ENCODE peak calls at places on chromosomes 4 and X, in five cellular contexts. Z, D, N, E and R are unnamed samples.

GRCh38 chr4:87853108-87853507 is 20.3 kb downstream of the MEPE start:
- DNase-seq in Z (peak), D (no peak), N (peak), E (no peak), R (peak)

GRCh38 chrX:41452565-41452964 is 5.4 kb downstream of the NYX start:
- DNase-seq in Z (no peak), D (no peak), N (no peak), E (no peak), R (peak)

GRCh38 chr4:26576171-26576829 is 7.6 kb upstream of the TBC1D19 start:
- DNase-seq in Z (no peak), D (no peak), N (no peak), E (no peak), R (peak)

GRCh38 chr4:44738615-44739014 is 12.3 kb upstream of the GNPDA2 start:
- DNase-seq in Z (no peak), D (no peak), N (no peak), E (no peak), R (peak)

GRCh38 chrX:39982927-39983326 is 114.8 kb downstream of the BCOR start:
- DNase-seq in Z (no peak), D (no peak), N (no peak), E (no peak), R (no peak)

GRCh38 chrX:38006283-38006682 is at the start of gene SYTL5:
- DNase-seq in Z (no peak), D (no peak), N (no peak), E (no peak), R (no peak)

GRCh38 chrX:95885074-95885473 is 799.6 kb upstream of the DIAPH2 start:
- DNase-seq in Z (peak), D (no peak), N (no peak), E (no peak), R (peak)

GRCh38 chr4:121061215-121061614 is 11.1 kb downstream of the NDNF start:
- DNase-seq in Z (no peak), D (no peak), N (no peak), E (no peak), R (no peak)

GRCh38 chrX:130994671-130995070 is 63.5 kb upstream of the ARHGAP36 start:
- DNase-seq in Z (peak), D (no peak), N (no peak), E (no peak), R (peak)

GRCh38 chrX:72536542-72536941 is 36.1 kb downstream of the HDAC8 start:
- DNase-seq in Z (no peak), D (no peak), N (no peak), E (no peak), R (peak)

GRCh38 chr4:89438102-89438831 is 130.7 kb upstream of the GPRIN3 start:
- DNase-seq in Z (peak), D (peak), N (peak), E (no peak), R (peak)

GRCh38 chr4:146343199-146343598 is 128.9 kb downstream of the REELD1 start:
- DNase-seq in Z (peak), D (peak), N (no peak), E (no peak), R (no peak)

GRCh38 chrX:43870758-43871419 is 11.4 kb downstream of the MAOB start:
- DNase-seq in Z (no peak), D (no peak), N (no peak), E (no peak), R (no peak)

GRCh38 chr4:101304916-101305315 is 42.4 kb downstream of the PPP3CA start:
- DNase-seq in Z (no peak), D (no peak), N (no peak), E (no peak), R (peak)

GRCh38 chr4:93809773-93810172 is 18.8 kb upstream of the ATOH1 start:
- DNase-seq in Z (no peak), D (no peak), N (no peak), E (peak), R (no peak)

GRCh38 chr4:53591372-53591892 is at the start of gene LNX1:
- DNase-seq in Z (no peak), D (no peak), N (peak), E (peak), R (no peak)

GRCh38 chr4:181569553-181569952 is 673.6 kb upstream of the TENM3 start:
- DNase-seq in Z (no peak), D (no peak), N (peak), E (no peak), R (peak)

GRCh38 chrX:52576946-52577345 is 60.1 kb upstream of the XAGE1B start:
- DNase-seq in Z (no peak), D (no peak), N (no peak), E (no peak), R (no peak)

GRCh38 chr4:3241905-3242304 is 7.1 kb upstream of the MSANTD1 start:
- DNase-seq in Z (no peak), D (no peak), N (no peak), E (no peak), R (peak)

GRCh38 chr4:110945600-110945999 is 322.7 kb upstream of the PITX2 start:
- DNase-seq in Z (no peak), D (peak), N (no peak), E (no peak), R (no peak)

GRCh38 chrX:67614414-67614813 is 70.6 kb downstream of the AR start:
- DNase-seq in Z (no peak), D (no peak), N (no peak), E (no peak), R (peak)

GRCh38 chrX:115898382-115899001 is 272.1 kb upstream of the AGTR2 start:
- DNase-seq in Z (no peak), D (no peak), N (peak), E (no peak), R (peak)

GRCh38 chrX:20205927-20206708 is 60.6 kb downstream of the RPS6KA3 start:
- DNase-seq in Z (no peak), D (peak), N (no peak), E (no peak), R (no peak)

GRCh38 chrX:109926743-109927662 is 75.9 kb upstream of the TMEM164 start:
- DNase-seq in Z (no peak), D (no peak), N (no peak), E (no peak), R (no peak)

GRCh38 chr4:153248641-153249198 is 44.5 kb downstream of the TRIM2 start:
- DNase-seq in Z (no peak), D (no peak), N (no peak), E (peak), R (no peak)

GRCh38 chr4:81255524-81255923 is 40.5 kb upstream of the PRKG2 start:
- DNase-seq in Z (no peak), D (no peak), N (no peak), E (no peak), R (peak)

GRCh38 chrX:115018944-115019343 is 1.5 kb upstream of the IL13RA2 start:
- DNase-seq in Z (no peak), D (no peak), N (no peak), E (no peak), R (peak)

GRCh38 chr4:70158576-70158975 is 4.5 kb downstream of the PRR27 start:
- DNase-seq in Z (no peak), D (no peak), N (no peak), E (peak), R (no peak)

GRCh38 chrX:20063716-20064351 is 52.9 kb downstream of the MAP7D2 start:
- DNase-seq in Z (no peak), D (no peak), N (no peak), E (no peak), R (no peak)

GRCh38 chrX:151703487-151703886 is 8.2 kb downstream of the PRRG3 start:
- DNase-seq in Z (no peak), D (no peak), N (no peak), E (no peak), R (peak)

GRCh38 chr4:158319880-158320279 is 109.6 kb downstream of the TMEM144 start:
- DNase-seq in Z (no peak), D (no peak), N (no peak), E (no peak), R (no peak)

GRCh38 chrX:109626637-109627036 is 1.7 kb upstream of the KCNE5 start:
- DNase-seq in Z (no peak), D (no peak), N (no peak), E (no peak), R (no peak)

GRCh38 chr4:73853246-73853704 is at the start of gene PF4V1:
- DNase-seq in Z (peak), D (peak), N (no peak), E (peak), R (no peak)

GRCh38 chrX:40260123-40260751 is 162.5 kb upstream of the BCOR start:
- DNase-seq in Z (no peak), D (no peak), N (no peak), E (no peak), R (no peak)

GRCh38 chr4:108054025-108054424 is 64.3 kb downstream of the HADH start:
- DNase-seq in Z (no peak), D (no peak), N (no peak), E (no peak), R (no peak)

GRCh38 chrX:80430826-80431501 is 10.7 kb downstream of the TENT5D start:
- DNase-seq in Z (no peak), D (no peak), N (no peak), E (no peak), R (peak)
- TF ChIP-seq CTCF in Z (no peak), D (peak), N (peak), E (no peak), R (peak)

DNA sequence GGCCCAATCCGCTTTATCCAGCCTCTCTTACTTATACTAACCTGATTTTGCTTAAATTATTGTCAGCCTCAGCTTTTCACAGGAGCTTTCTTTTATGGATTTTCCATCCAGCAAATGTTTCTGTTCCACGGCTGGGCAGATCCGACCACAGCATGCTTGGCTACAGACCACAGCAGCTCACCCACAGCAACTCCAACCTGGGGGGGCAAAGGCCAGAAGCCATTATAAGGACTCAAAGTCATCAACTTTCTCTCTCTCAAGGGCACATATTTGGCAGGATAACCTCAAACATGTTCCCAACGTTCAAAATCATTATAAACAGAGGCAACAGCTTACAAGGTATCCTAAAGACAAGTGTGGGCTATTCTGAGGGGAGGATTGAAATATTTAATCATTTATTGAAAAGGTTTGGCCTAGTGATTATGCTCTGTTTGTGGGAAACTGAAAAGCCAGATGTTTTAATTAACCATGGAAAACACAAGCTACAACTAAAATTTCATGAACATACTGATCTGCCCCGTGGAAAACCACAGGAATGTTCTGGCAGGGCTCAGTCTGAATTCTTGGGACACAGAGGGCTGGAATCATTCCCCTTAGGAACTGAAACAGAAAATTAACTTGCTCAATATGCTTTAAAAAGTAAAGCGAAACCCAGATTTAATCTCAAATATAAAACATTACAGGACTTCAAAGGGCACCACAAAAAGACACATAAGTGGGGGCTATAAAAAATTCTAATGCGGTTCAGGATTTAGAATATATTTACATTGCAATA is 71.2 kb downstream of the APBB2 start:
- DNase-seq in Z (peak), D (no peak), N (no peak), E (no peak), R (peak)
- H3K4me3 ChIP-seq in Z (no peak), D (no peak), N (no peak), E (no peak), R (peak)

GRCh38 chr4:183758735-183759447 is 99.8 kb downstream of the TRAPPC11 start:
- DNase-seq in Z (no peak), D (no peak), N (no peak), E (no peak), R (no peak)

GRCh38 chr4:183757105-183757504 is 98.0 kb downstream of the TRAPPC11 start:
- DNase-seq in Z (no peak), D (no peak), N (no peak), E (no peak), R (no peak)

GRCh38 chr4:183760326-183760725 is 101.2 kb downstream of the TRAPPC11 start:
- DNase-seq in Z (no peak), D (no peak), N (no peak), E (no peak), R (no peak)

DNA sequence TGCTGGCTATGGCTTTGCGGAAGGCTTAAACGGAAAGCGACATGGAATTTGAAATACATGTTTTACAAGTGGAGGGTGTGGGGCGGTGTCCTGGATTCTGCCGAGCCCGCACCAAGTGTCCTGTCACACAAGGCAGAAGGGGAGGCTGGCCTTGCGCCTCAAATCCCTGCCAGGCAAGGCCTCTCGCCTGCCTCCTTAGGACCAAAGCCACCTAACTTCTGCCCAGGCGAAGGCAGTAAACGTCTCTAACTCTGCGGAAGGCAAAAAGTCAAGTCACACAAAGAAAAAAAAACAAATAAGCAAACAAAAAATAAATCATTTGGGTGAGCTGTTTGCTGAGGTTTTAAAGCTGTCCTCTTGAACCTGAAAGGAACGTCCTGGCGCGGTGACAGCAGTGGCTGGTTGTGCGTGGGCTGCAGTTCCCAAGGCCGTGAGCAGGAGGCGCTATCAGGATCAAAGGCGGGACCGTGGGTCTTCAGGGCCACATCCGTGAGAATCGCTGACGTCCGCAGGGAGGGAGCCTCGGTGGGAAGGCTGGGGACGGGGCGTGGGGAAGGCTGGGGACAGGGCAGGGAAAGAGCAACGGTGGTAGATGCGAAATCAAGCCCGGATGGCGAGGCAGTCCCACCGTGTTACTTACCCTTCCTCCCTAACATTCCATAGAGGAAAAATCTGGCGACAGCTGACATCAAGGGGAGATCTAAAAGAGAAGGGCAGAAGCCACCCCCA is 99.1 kb downstream of the TRAPPC11 start:
- DNase-seq in Z (no peak), D (no peak), N (no peak), E (no peak), R (peak)
- TF ChIP-seq CTCF in Z (peak), D (peak), N (peak), E (no peak), R (peak)

DNA sequence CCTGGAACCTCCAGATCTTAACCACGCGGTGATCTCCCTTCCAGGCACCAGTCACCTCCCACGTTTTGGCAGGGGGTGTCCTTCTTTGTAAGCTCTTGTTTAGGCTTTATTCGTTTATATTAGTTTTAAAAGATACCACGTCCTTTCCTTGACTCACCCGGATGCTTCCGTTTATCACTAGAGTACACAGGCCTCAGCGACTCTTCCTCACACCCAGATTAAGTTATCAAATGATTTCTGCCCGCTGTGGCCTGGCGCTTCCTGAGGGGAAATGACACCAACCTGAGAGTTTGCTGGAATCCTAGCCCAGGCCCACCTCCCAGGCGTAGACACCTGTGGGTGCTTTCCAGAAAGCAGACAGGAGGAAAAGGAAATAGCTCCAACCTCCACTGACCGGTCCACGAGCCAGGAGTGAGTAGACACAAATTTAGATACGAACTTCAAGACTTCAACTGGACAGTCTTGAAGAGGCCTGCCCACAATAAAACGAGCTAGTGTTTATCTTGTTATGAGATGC is 756 bp upstream of the ADAMTS3 start:
- DNase-seq in Z (peak), D (no peak), N (no peak), E (no peak), R (no peak)
- H3K4me3 ChIP-seq in Z (no peak), D (no peak), N (no peak), E (peak), R (peak)

GRCh38 chr4:189917161-189917891 is 23.3 kb upstream of the FRG1 start:
- DNase-seq in Z (no peak), D (no peak), N (no peak), E (no peak), R (no peak)

DNA sequence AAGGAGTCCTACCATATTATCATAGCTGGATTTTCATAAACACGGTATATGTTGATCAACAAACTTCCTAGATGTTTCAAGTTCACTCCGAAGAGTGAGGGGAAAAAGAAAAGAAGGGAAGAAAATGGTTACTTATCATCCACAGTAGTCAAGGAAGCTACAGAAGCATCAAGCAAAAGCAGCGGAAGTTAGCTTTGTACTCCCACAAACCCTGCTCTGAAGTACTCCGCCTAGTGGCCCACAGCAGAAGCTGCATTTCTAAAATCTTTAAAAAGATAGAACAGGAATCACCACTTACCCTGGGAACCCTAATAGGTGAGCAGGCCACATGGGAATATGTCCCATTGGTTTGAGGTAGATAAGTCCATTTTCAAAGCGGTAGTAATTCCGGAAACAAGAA is 28.5 kb upstream of the FRG1 start:
- DNase-seq in Z (no peak), D (no peak), N (no peak), E (no peak), R (no peak)
- TF ChIP-seq CTCF in Z (peak), D (peak), N (peak), E (no peak), R (peak)

DNA sequence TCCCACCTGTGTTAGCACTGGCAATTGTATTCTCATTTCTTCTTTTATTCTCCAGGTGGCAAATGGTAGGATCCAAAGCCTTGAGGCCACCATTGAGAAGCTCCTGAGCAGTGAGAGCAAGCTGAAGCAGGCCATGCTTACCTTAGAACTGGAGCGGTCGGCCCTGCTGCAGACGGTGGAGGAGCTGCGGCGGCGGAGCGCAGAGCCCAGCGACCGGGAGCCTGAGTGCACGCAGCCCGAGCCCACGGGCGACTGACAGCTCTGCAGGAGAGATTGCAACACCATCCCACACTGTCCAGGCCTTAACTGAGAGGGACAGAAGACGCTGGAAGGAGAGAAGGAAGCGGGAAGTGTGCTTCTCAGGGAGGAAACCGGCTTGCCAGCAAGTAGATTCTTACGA is 176.9 kb downstream of the PTTG2 start:
- DNase-seq in Z (no peak), D (no peak), N (no peak), E (no peak), R (no peak)
- H3K4me3 ChIP-seq in Z (no peak), D (no peak), N (no peak), E (no peak), R (no peak)

GRCh38 chrX:111394581-111394980 is 17.4 kb downstream of the DCX start:
- DNase-seq in Z (no peak), D (no peak), N (no peak), E (no peak), R (no peak)
- TF ChIP-seq CTCF in Z (no peak), D (no peak), N (no peak), E (no peak), R (no peak)